ENCODE peak calls at places on chromosomes 7 and 10, in seven cellular contexts. C is PC-3, A is OCI-LY7, W is GM23248, U is GM23338, V is MM.1S, Q is SK-N-SH. L is an unnamed sample.

GRCh38 chr10:79434223-79434687 is 11.2 kb downstream of the ZCCHC24 start:
- DNase-seq in A (no peak), U (no peak), W (peak; percentile 68), V (no peak), Q (no peak), C (peak; percentile 89), L (no peak)

GRCh38 chr10:87794285-87794684 is 23.7 kb downstream of the ATAD1 start:
- DNase-seq in C (no peak), U (no peak), V (no peak), A (no peak), W (no peak), Q (no peak), L (no peak)

GRCh38 chr7:114784756-114785155 is 137.1 kb upstream of the MDFIC start:
- DNase-seq in W (no peak), V (no peak), U (no peak), Q (no peak), A (no peak), C (no peak), L (no peak)

GRCh38 chr10:43607199-43607573 is 948 bp downstream of the ZNF485 start:
- DNase-seq in V (no peak), A (no peak), C (no peak), W (no peak), U (no peak), Q (no peak), L (no peak)

GRCh38 chr7:94351703-94352102 is 43.0 kb upstream of the COL1A2 start:
- DNase-seq in V (no peak), W (no peak), Q (no peak), U (no peak), A (no peak), C (no peak), L (no peak)

GRCh38 chr10:34351161-34351560 is 463.9 kb downstream of the PARD3 start:
- DNase-seq in U (no peak), V (no peak), Q (no peak), C (no peak), W (peak; percentile 39), A (no peak), L (no peak)

GRCh38 chr10:63711361-63711760 is 190.2 kb downstream of the REEP3 start:
- DNase-seq in A (no peak), C (peak; percentile 30), V (no peak), U (peak; percentile 11), W (no peak), Q (no peak), L (peak; percentile 34)

GRCh38 chr7:88635149-88635548 is 124.4 kb upstream of the ZNF804B start:
- DNase-seq in C (no peak), U (peak; percentile 89), A (no peak), V (no peak), W (no peak), Q (no peak), L (peak; percentile 73)

GRCh38 chr10:60759181-60759580 is 19.1 kb upstream of the CDK1 start:
- DNase-seq in C (no peak), W (no peak), A (no peak), Q (no peak), U (peak; percentile 57), V (no peak), L (peak; percentile 3)

GRCh38 chr10:5518143-5518542 is 6.6 kb upstream of the CALML3 start:
- DNase-seq in U (no peak), Q (no peak), A (no peak), W (no peak), V (no peak), C (peak; percentile 35), L (no peak)

GRCh38 chr7:21944616-21945373 is 904 bp downstream of the CDCA7L start:
- DNase-seq in V (peak; percentile 89), U (peak; percentile 86), C (peak; percentile 64), A (peak; percentile 78), W (peak; percentile 53), Q (no peak), L (peak; percentile 61)

GRCh38 chr7:73968511-73968910 is 59.5 kb upstream of the ELN start:
- DNase-seq in Q (no peak), V (no peak), A (no peak), W (peak; percentile 61), U (no peak), C (no peak), L (no peak)

GRCh38 chr10:48898426-48898825 is 41.2 kb downstream of the LRRC18 start:
- DNase-seq in Q (no peak), W (no peak), U (no peak), A (no peak), V (no peak), C (no peak), L (no peak)

GRCh38 chr7:13852281-13852968 is 137.0 kb downstream of the ETV1 start:
- DNase-seq in U (no peak), V (no peak), C (no peak), W (peak; percentile 11), Q (no peak), A (no peak), L (no peak)

GRCh38 chr7:13860734-13861133 is 128.7 kb downstream of the ETV1 start:
- DNase-seq in A (no peak), C (peak; percentile 18), Q (no peak), W (peak; percentile 14), U (no peak), V (no peak), L (no peak)

GRCh38 chr7:13851756-13852155 is 137.7 kb downstream of the ETV1 start:
- DNase-seq in W (peak; percentile 60), C (no peak), V (no peak), U (peak; percentile 34), Q (peak; percentile 33), A (no peak), L (peak; percentile 40)

GRCh38 chr7:13850185-13850752 is 139.2 kb downstream of the ETV1 start:
- DNase-seq in W (peak; percentile 99), U (peak; percentile 24), C (peak; percentile 97), Q (peak; percentile 25), V (peak; percentile 82), A (no peak), L (no peak)

DNA sequence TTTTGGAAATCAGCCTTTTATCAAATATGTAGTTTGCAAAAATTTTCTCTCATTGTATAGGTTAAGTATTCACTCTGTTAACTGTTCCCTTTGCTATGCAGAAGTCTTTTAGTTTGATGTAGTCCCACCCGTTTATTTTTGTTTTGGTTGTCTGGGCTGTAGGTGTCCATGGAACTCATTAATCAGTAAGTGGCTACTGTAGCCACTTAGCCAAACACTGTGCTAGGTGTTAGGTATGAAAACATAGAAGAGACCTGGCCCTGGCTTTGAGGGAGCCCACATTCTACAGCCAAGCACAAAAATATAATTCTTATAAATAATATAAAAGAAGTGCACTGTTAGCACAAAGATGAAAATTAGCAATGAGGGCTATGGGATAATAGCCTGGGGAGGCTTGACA is 133.5 kb downstream of the ETV1 start:
- DNase-seq in W (no peak), A (no peak), U (no peak), Q (no peak), C (no peak), V (no peak), L (no peak)
- TF ChIP-seq EZH2phosphoT487 in W (no peak), A (no peak), U (no peak), Q (no peak), C (no peak), V (no peak), L (no peak)

GRCh38 chr7:544528-545221 is 25.0 kb upstream of the PDGFA start:
- DNase-seq in W (no peak), A (no peak), C (no peak), Q (no peak), V (no peak), U (no peak), L (no peak)
- TF ChIP-seq EZH2phosphoT487 in W (no peak), A (no peak), C (no peak), Q (no peak), V (no peak), U (no peak), L (no peak)

GRCh38 chr7:151126500-151127137 is 40.3 kb downstream of the AGAP3 start:
- DNase-seq in A (no peak), Q (no peak), W (no peak), U (peak; percentile 41), C (no peak), V (no peak), L (peak; percentile 41)

GRCh38 chr7:151125459-151125834 is 39.2 kb downstream of the AGAP3 start:
- DNase-seq in Q (no peak), U (peak; percentile 88), C (no peak), W (peak; percentile 16), V (no peak), A (no peak), L (peak; percentile 93)

GRCh38 chr7:151124899-151125399 is 38.7 kb downstream of the AGAP3 start:
- DNase-seq in U (no peak), Q (no peak), C (no peak), V (no peak), A (no peak), W (no peak), L (no peak)

GRCh38 chr7:151124205-151124880 is 38.1 kb downstream of the AGAP3 start:
- DNase-seq in W (no peak), C (no peak), U (no peak), A (no peak), V (no peak), Q (no peak), L (no peak)

DNA sequence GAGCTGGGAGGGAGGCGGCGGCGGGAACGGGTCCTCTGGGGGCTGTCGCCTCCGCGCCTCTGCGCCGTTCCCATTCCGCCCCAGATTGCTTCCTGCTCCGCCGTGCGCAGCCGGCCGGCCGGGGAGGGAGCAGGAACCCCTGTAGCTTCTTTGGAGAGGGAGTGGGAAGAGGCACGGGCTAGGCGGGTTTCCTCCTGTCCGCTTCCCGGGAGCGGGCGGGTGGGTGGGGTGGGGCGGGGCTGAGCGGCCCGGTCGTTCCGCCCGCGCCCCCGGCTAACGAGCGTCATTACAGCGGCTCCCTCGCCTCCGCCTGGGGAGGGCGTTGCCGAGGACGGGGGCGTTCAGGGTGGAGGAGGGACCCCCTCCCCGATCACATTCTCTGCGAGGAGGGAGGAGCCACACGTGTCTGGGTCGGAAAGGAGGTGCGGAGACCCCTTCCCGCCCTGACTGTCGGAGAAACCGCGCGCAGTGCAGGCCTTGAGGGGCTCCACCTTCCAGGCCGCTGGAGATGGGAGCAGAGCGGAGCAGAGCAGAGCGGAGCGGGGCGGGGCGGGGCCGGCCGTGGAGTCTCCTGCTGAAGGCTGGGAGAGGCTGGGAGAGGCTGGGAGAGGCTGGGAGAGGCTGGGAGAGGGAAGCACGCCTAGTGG is 39.7 kb downstream of the AGAP3 start:
- DNase-seq in C (no peak), U (peak; percentile 78), Q (no peak), A (no peak), V (no peak), W (peak; percentile 20), L (peak; percentile 80)
- TF ChIP-seq EZH2phosphoT487 in C (no peak), U (no peak), Q (no peak), A (no peak), V (no peak), W (no peak), L (peak; percentile 11)

GRCh38 chr10:78408671-78409472 is 375.2 kb downstream of the RPS24 start:
- DNase-seq in A (no peak), C (peak; percentile 61), Q (peak; percentile 53), U (peak; percentile 62), V (no peak), W (peak; percentile 73), L (peak; percentile 35)

GRCh38 chr10:78406648-78407008 is 373.0 kb downstream of the RPS24 start:
- DNase-seq in U (no peak), C (no peak), W (no peak), Q (no peak), V (no peak), A (no peak), L (no peak)

GRCh38 chr10:78408011-78408410 is 374.3 kb downstream of the RPS24 start:
- DNase-seq in C (no peak), V (no peak), W (no peak), A (no peak), Q (no peak), U (no peak), L (no peak)

GRCh38 chr10:78405781-78406180 is 372.1 kb downstream of the RPS24 start:
- DNase-seq in Q (no peak), V (no peak), A (no peak), C (no peak), W (peak; percentile 23), U (no peak), L (no peak)

GRCh38 chr10:78407009-78407711 is 373.5 kb downstream of the RPS24 start:
- DNase-seq in A (peak; percentile 48), U (peak; percentile 98), Q (peak; percentile 91), W (no peak), V (peak; percentile 80), C (peak; percentile 100), L (peak; percentile 97)
- TF ChIP-seq EZH2phosphoT487 in A (no peak), U (no peak), Q (no peak), W (no peak), V (no peak), C (no peak), L (no peak)